ENCODE peak calls at places on chromosome 20, in seven cellular contexts. W is body of pancreas; P is Peyer's patch; N is adipocyte; R is CD4-positive, alpha-beta memory T cell; M is ascending aorta; E is ovary. G is an unnamed sample. For H3K9me3, the result is how much of the 10 kb centered on the place peaks cover.

GRCh38 chr20:4663044-4663443 is 58.7 kb upstream of the PRND start:
- DNase-seq in W (no peak), P (no peak), N (no peak), R (no peak), M (no peak), E (no peak), G (no peak)

GRCh38 chr20:61949714-61950630 is 115.7 kb downstream of the TAF4 start:
- DNase-seq in W (peak), P (peak), N (no peak), R (no peak), M (peak), E (peak), G (peak)

GRCh38 chr20:32585519-32586127 is 490 bp upstream of the NOL4L start:
- DNase-seq in W (no peak), P (no peak), N (no peak), R (no peak), M (no peak), E (no peak), G (no peak)

GRCh38 chr20:53828673-53829085 is 235.0 kb upstream of the ZNF217 start:
- DNase-seq in W (no peak), P (no peak), N (peak), R (no peak), M (peak), E (no peak), G (no peak)

GRCh38 chr20:51412333-51412761 is 130.2 kb downstream of the NFATC2 start:
- DNase-seq in W (no peak), P (no peak), N (peak), R (no peak), M (peak), E (peak), G (no peak)

GRCh38 chr20:62054451-62054953 is 11.2 kb downstream of the TAF4 start:
- DNase-seq in W (no peak), P (no peak), N (no peak), R (no peak), M (peak), E (peak), G (no peak)

GRCh38 chr20:45968801-45969711 is 2.9 kb downstream of the ZNF335 start:
- DNase-seq in W (peak), P (peak), N (no peak), R (no peak), M (peak), E (peak), G (no peak)

GRCh38 chr20:39909447-39909846 is 779.6 kb downstream of the MAFB start:
- DNase-seq in W (no peak), P (no peak), N (no peak), R (no peak), M (peak), E (no peak), G (peak)

GRCh38 chr20:58307270-58307669 is 2.2 kb upstream of the RAB22A start:
- DNase-seq in W (no peak), P (no peak), N (no peak), R (no peak), M (no peak), E (no peak), G (no peak)

GRCh38 chr20:58129736-58130135 is 98.7 kb downstream of the ANKRD60 start:
- DNase-seq in W (no peak), P (no peak), N (no peak), R (no peak), M (peak), E (peak), G (no peak)

GRCh38 chr20:11391591-11391990 is 526.1 kb upstream of the BTBD3 start:
- DNase-seq in W (no peak), P (no peak), N (no peak), R (no peak), M (no peak), E (no peak), G (no peak)

GRCh38 chr20:8082025-8082424 is 50.0 kb upstream of the PLCB1 start:
- DNase-seq in W (no peak), P (no peak), N (peak), R (no peak), M (no peak), E (no peak), G (no peak)

GRCh38 chr20:61936701-61937131 is 129.0 kb downstream of the TAF4 start:
- DNase-seq in W (peak), P (peak), N (no peak), R (no peak), M (no peak), E (peak), G (no peak)

GRCh38 chr20:5687884-5688283 is 62.3 kb upstream of the SHLD1 start:
- DNase-seq in W (no peak), P (no peak), N (no peak), R (no peak), M (no peak), E (no peak), G (no peak)

GRCh38 chr20:2114106-2114505 is 12.5 kb downstream of the STK35 start:
- DNase-seq in W (no peak), P (no peak), N (no peak), R (no peak), M (peak), E (no peak), G (no peak)

GRCh38 chr20:19992996-19993908 is 23.9 kb upstream of the NAA20 start:
- DNase-seq in W (peak), P (no peak), N (peak), R (no peak), M (no peak), E (no peak), G (no peak)

GRCh38 chr20:47784599-47785320 is 521 bp downstream of the SULF2 start:
- DNase-seq in W (no peak), P (no peak), N (peak), R (no peak), M (no peak), E (peak), G (peak)

GRCh38 chr20:61935926-61936700 is 129.6 kb downstream of the TAF4 start:
- DNase-seq in W (peak), P (peak), N (no peak), R (no peak), M (peak), E (peak), G (peak)

GRCh38 chr20:9884061-9884460 is 45.2 kb upstream of the PAK5 start:
- DNase-seq in W (no peak), P (no peak), N (peak), R (no peak), M (no peak), E (no peak), G (no peak)

GRCh38 chr20:36482044-36482473 is 59.3 kb upstream of the MYL9 start:
- DNase-seq in W (peak), P (no peak), N (no peak), R (no peak), M (no peak), E (no peak), G (peak)

GRCh38 chr20:13296070-13296469 is 75.0 kb downstream of the ISM1 start:
- DNase-seq in W (no peak), P (no peak), N (no peak), R (no peak), M (no peak), E (no peak), G (no peak)

GRCh38 chr20:53020834-53021233 is 48.7 kb downstream of the TSHZ2 start:
- DNase-seq in W (no peak), P (no peak), N (no peak), R (no peak), M (no peak), E (no peak), G (no peak)

GRCh38 chr20:4820833-4821518 is 99.3 kb downstream of the PRND start:
- DNase-seq in W (no peak), P (no peak), N (peak), R (no peak), M (no peak), E (peak), G (no peak)

GRCh38 chr20:62550087-62550565 is 74.3 kb upstream of the GATA5 start:
- DNase-seq in W (no peak), P (no peak), N (no peak), R (no peak), M (no peak), E (peak), G (peak)

GRCh38 chr20:34060970-34061369 is 51.1 kb downstream of the EIF2S2 start:
- DNase-seq in W (no peak), P (no peak), N (no peak), R (no peak), M (no peak), E (no peak), G (no peak)
- H3K4me3 ChIP-seq in W (no peak), P (no peak), N (no peak), R (no peak), M (no peak), E (no peak), G (no peak)

GRCh38 chr20:25214824-25215223 is 19.3 kb downstream of the ENTPD6 start:
- DNase-seq in W (no peak), P (no peak), N (no peak), R (no peak), M (no peak), E (no peak), G (no peak)
- H3K9me3 ChIP-seq in W (under half), P (under half), N (under half), R (under half), M (under half), E (under half), G (under half)

GRCh38 chr20:49913399-49914047 is 1.8 kb downstream of the SPATA2 start:
- DNase-seq in W (no peak), P (no peak), N (no peak), R (no peak), M (no peak), E (no peak), G (no peak)
- H3K4me3 ChIP-seq in W (no peak), P (peak), N (peak), R (no peak), M (no peak), E (no peak), G (peak)

GRCh38 chr20:90651-91050 is 3.2 kb downstream of the DEFB125 start:
- DNase-seq in W (no peak), P (no peak), N (no peak), R (no peak), M (no peak), E (no peak), G (no peak)
- H3K9me3 ChIP-seq in W (under half), P (under half), N (under half), R (under half), M (under half), E (under half), G (under half)

G was measured in psoas muscle.